ENCODE peak calls at places on chromosomes 6 and 20, in ten cellular contexts. M, Q, R, T, A, F, X, S, J and G are unnamed samples.

GRCh38 chr6:122071950-122072647 is 327.4 kb upstream of the HSF2 start:
- DNase-seq in A (no peak), R (no peak), M (no peak), S (no peak), Q (no peak), F (no peak), X (no peak), T (no peak), J (no peak), G (no peak)

GRCh38 chr6:33744001-33744848 is 2.5 kb downstream of the IP6K3 start:
- DNase-seq in R (peak), S (no peak), X (peak), Q (peak), M (peak), A (peak), F (peak), T (peak), J (peak), G (no peak)

GRCh38 chr20:58790440-58790839 is 60.3 kb downstream of the GNAS-AS1 start:
- DNase-seq in S (no peak), X (no peak), M (no peak), A (no peak), Q (no peak), F (no peak), T (no peak), J (no peak), R (no peak), G (no peak)

GRCh38 chr6:169950558-169950957 is 199.1 kb downstream of the ERMARD start:
- DNase-seq in A (no peak), R (no peak), F (peak), Q (peak), T (peak), S (no peak), J (no peak), X (no peak), M (peak), G (no peak)

GRCh38 chr20:36572701-36573102 is 695 bp upstream of the TGIF2 start:
- DNase-seq in A (no peak), X (peak), T (peak), J (no peak), Q (no peak), F (peak), S (no peak), R (no peak), M (no peak), G (no peak)

GRCh38 chr6:20286968-20287565 is 74.8 kb upstream of the MBOAT1 start:
- DNase-seq in A (no peak), J (no peak), R (no peak), S (no peak), F (no peak), M (no peak), T (no peak), X (no peak), Q (no peak), G (no peak)

GRCh38 chr6:115887887-115888286 is 172.8 kb downstream of the FRK start:
- DNase-seq in F (no peak), S (no peak), J (no peak), X (no peak), R (no peak), A (no peak), Q (no peak), T (no peak), M (no peak), G (no peak)

GRCh38 chr6:30879684-30880427 is 4.5 kb upstream of the DDR1 start:
- DNase-seq in Q (no peak), X (no peak), A (no peak), R (no peak), J (no peak), T (no peak), S (peak), F (peak), M (no peak), G (no peak)

GRCh38 chr6:168007592-168008338 is 10.3 kb downstream of the KIF25 start:
- DNase-seq in S (no peak), F (peak), J (no peak), M (no peak), Q (peak), A (peak), R (no peak), X (no peak), T (no peak), G (peak)

GRCh38 chr6:132279592-132280139 is 121.6 kb downstream of the MOXD1 start:
- DNase-seq in F (peak), R (peak), J (peak), S (no peak), T (peak), X (peak), M (peak), A (peak), Q (peak), G (peak)

GRCh38 chr6:43509984-43510826 is at the start of gene LRRC73:
- DNase-seq in X (peak), R (peak), F (peak), A (peak), M (peak), S (peak), Q (peak), T (peak), J (peak), G (peak)

GRCh38 chr20:36384022-36384619 is 78.0 kb downstream of the DLGAP4 start:
- DNase-seq in F (peak), Q (peak), X (peak), S (no peak), M (peak), J (no peak), R (peak), A (peak), T (peak), G (no peak)

GRCh38 chr6:13355043-13355945 is 27.0 kb upstream of the TBC1D7 start:
- DNase-seq in J (no peak), T (peak), X (no peak), R (no peak), M (no peak), S (no peak), Q (peak), A (peak), F (peak), G (no peak)